ENCODE peak calls at places on chromosomes 12 and 14, in ten cellular contexts. O is natural killer cell; I is CD8-positive, alpha-beta T cell; J is naive thymus-derived CD8-positive, alpha-beta T cell; X is activated T-cell treated with anti-CD3 and anti-CD28 coated beads, Interleukin-2, amount 50 U/mL, for 4 hours; W is activated CD8-positive, alpha-beta T cell treated with anti-CD3 and anti-CD28 coated beads for 36 hours; V is A549; T is left cardiac atrium; K is heart left ventricle; B is sciatic nerve. Y is an unnamed sample.

GRCh38 chr12:8687846-8688601 is 9.8 kb upstream of the RIMKLB start:
- ATAC-seq in X (no peak), W (no peak), V (peak; percentile 97), B (peak; percentile 95), J (peak; percentile 47), K (peak; percentile 90), I (no peak), O (no peak), T (peak; percentile 95), Y (no peak)

GRCh38 chr12:49388682-49389081 is 21.4 kb downstream of the SPATS2 start:
- ATAC-seq in T (no peak), O (peak; percentile 20), V (no peak), B (no peak), J (no peak), I (no peak), K (no peak), X (no peak), W (peak; percentile 42), Y (no peak)

GRCh38 chr12:120067084-120067869 is 49.3 kb downstream of the RAB35 start:
- ATAC-seq in X (no peak), V (no peak), B (no peak), O (no peak), I (no peak), W (no peak), K (peak; percentile 75), T (no peak), J (no peak), Y (no peak)

GRCh38 chr12:46460682-46461215 is 88.2 kb upstream of the SLC38A2 start:
- ATAC-seq in W (peak; percentile 64), B (peak; percentile 6), T (no peak), V (no peak), I (no peak), J (peak; percentile 56), X (peak; percentile 87), O (no peak), K (no peak), Y (no peak)

GRCh38 chr12:116222358-116222757 is 55.1 kb downstream of the MED13L start:
- ATAC-seq in K (peak; percentile 84), X (no peak), B (peak; percentile 87), I (no peak), T (peak; percentile 57), W (no peak), J (no peak), V (peak; percentile 58), O (no peak), Y (no peak)

GRCh38 chr14:61225304-61225703 is 55.8 kb downstream of the TMEM30B start:
- ATAC-seq in O (no peak), W (no peak), I (no peak), J (no peak), B (no peak), V (no peak), K (no peak), X (no peak), T (no peak), Y (no peak)

GRCh38 chr12:1644523-1645438 is 15.8 kb downstream of the WNT5B start:
- ATAC-seq in J (no peak), V (no peak), T (peak; percentile 75), W (no peak), O (no peak), B (peak; percentile 85), I (no peak), K (peak; percentile 76), X (no peak), Y (no peak)

GRCh38 chr14:65226824-65227604 is 124.7 kb upstream of the MAX start:
- ATAC-seq in I (no peak), K (no peak), B (no peak), T (no peak), V (peak; percentile 54), J (no peak), W (no peak), X (no peak), O (no peak), Y (no peak)

GRCh38 chr14:76922599-76922998 is 96.4 kb downstream of the LRRC74A start:
- ATAC-seq in J (no peak), O (no peak), X (no peak), B (no peak), I (no peak), T (no peak), W (no peak), K (no peak), V (no peak), Y (no peak)

GRCh38 chr14:71734076-71734475 is 198.2 kb upstream of the RGS6 start:
- ATAC-seq in W (no peak), V (no peak), J (no peak), T (no peak), X (no peak), I (no peak), O (no peak), K (no peak), B (no peak), Y (no peak)

GRCh38 chr12:107165581-107165980 is 72.2 kb upstream of the CRY1 start:
- ATAC-seq in B (no peak), K (no peak), X (no peak), I (no peak), V (no peak), W (peak; percentile 60), T (no peak), O (no peak), J (no peak), Y (no peak)

GRCh38 chr14:35287481-35288013 is 4.6 kb upstream of the PSMA6 start:
- ATAC-seq in O (no peak), K (no peak), V (no peak), X (peak; percentile 50), B (no peak), T (no peak), I (no peak), W (peak; percentile 32), J (no peak), Y (peak; percentile 62)

GRCh38 chr12:6288235-6288634 is 22.2 kb upstream of the PLEKHG6 start:
- ATAC-seq in O (no peak), T (no peak), X (no peak), J (no peak), I (no peak), B (no peak), W (no peak), V (no peak), K (no peak), Y (no peak)

GRCh38 chr12:90237841-90238240 is 529.2 kb upstream of the ATP2B1 start:
- ATAC-seq in V (no peak), K (no peak), W (no peak), I (no peak), X (no peak), B (no peak), T (no peak), J (no peak), O (no peak), Y (no peak)

GRCh38 chr12:71578694-71579258 is 84.9 kb downstream of the ZFC3H1 start:
- ATAC-seq in V (no peak), O (no peak), K (no peak), X (no peak), B (no peak), T (no peak), J (no peak), W (no peak), I (no peak), Y (no peak)

GRCh38 chr12:88924162-88924561 is 343.9 kb upstream of the KITLG start:
- ATAC-seq in X (no peak), K (no peak), T (peak; percentile 34), B (no peak), I (no peak), W (no peak), V (no peak), O (no peak), J (no peak), Y (no peak)

GRCh38 chr12:15256760-15257159 is 35.5 kb upstream of the RERG start:
- ATAC-seq in I (no peak), T (peak; percentile 90), J (no peak), V (no peak), W (no peak), X (no peak), B (peak; percentile 99), O (no peak), K (peak; percentile 51), Y (no peak)

GRCh38 chr12:75917704-75918103 is 113.9 kb downstream of the PHLDA1 start:
- ATAC-seq in J (no peak), B (no peak), X (no peak), K (no peak), V (no peak), I (no peak), O (peak; percentile 85), T (peak; percentile 42), W (no peak), Y (no peak)

GRCh38 chr12:15179672-15180071 is 41.5 kb downstream of the RERG start:
- ATAC-seq in W (no peak), J (no peak), X (no peak), T (no peak), K (peak; percentile 81), V (no peak), O (no peak), I (no peak), B (peak; percentile 61), Y (no peak)

GRCh38 chr14:96206461-96206860 is 1.8 kb downstream of the BDKRB2 start:
- ATAC-seq in I (no peak), O (no peak), J (no peak), V (no peak), X (no peak), T (no peak), K (no peak), B (no peak), W (no peak), Y (no peak)

GRCh38 chr14:97002454-97002853 is 205.3 kb downstream of the VRK1 start:
- ATAC-seq in O (no peak), B (no peak), I (no peak), J (no peak), T (no peak), W (no peak), V (no peak), K (no peak), X (no peak), Y (no peak)

GRCh38 chr14:77648520-77649200 is 32.2 kb upstream of the SPTLC2 start:
- ATAC-seq in W (no peak), J (no peak), V (no peak), O (no peak), X (no peak), B (no peak), T (no peak), I (no peak), K (no peak), Y (no peak)

GRCh38 chr12:2052861-2053674 is at the start of gene CACNA1C:
- ATAC-seq in J (peak; percentile 94), O (peak; percentile 69), B (peak; percentile 84), W (peak; percentile 81), I (peak; percentile 90), T (peak; percentile 89), X (peak; percentile 88), K (peak; percentile 82), V (peak; percentile 73), Y (peak; percentile 61)

GRCh38 chr14:65438266-65438933 is 25.9 kb downstream of the FUT8 start:
- ATAC-seq in V (no peak), K (no peak), I (no peak), B (no peak), J (no peak), O (no peak), W (peak; percentile 85), T (no peak), X (peak; percentile 55), Y (peak; percentile 43)

GRCh38 chr14:33682746-33683145 is 268.1 kb downstream of the EGLN3 start:
- ATAC-seq in K (peak; percentile 94), T (peak; percentile 70), J (no peak), W (no peak), O (no peak), B (peak; percentile 98), V (no peak), X (no peak), I (no peak), Y (no peak)

GRCh38 chr12:131487379-131488129 is 223.3 kb upstream of the SFSWAP start:
- ATAC-seq in W (no peak), J (no peak), V (peak; percentile 66), X (no peak), B (peak; percentile 90), O (no peak), I (no peak), K (peak; percentile 75), T (peak; percentile 57), Y (no peak)

GRCh38 chr14:39310071-39310470 is 76.4 kb downstream of the MIA2 start:
- ATAC-seq in I (no peak), T (no peak), K (no peak), J (no peak), V (no peak), O (no peak), B (no peak), X (no peak), W (no peak), Y (no peak)